ENCODE peak calls at places on chromosome 6, in six cellular contexts. J is heart left ventricle; U is CD8-positive, alpha-beta T cell; S is lung; T is PC-3; Q is stomach. I is an unnamed sample.

GRCh38 chr6:55276745-55277627 is 50.3 kb upstream of the GFRAL start:
- DNase-seq in Q (no peak), J (peak; percentile 25), T (peak; percentile 73), U (no peak), S (no peak), I (peak; percentile 25)

GRCh38 chr6:160327981-160328380 is 20.2 kb upstream of the SLC22A3 start:
- DNase-seq in Q (no peak), T (no peak), U (no peak), J (no peak), S (no peak), I (no peak)

GRCh38 chr6:4472222-4472621 is 304.0 kb upstream of the CDYL start:
- DNase-seq in J (no peak), U (no peak), Q (no peak), T (no peak), S (no peak), I (no peak)

GRCh38 chr6:40735126-40735920 is 148.2 kb upstream of the LRFN2 start:
- DNase-seq in J (no peak), T (no peak), Q (no peak), U (no peak), S (no peak), I (no peak)

GRCh38 chr6:38259736-38260135 is 380.0 kb downstream of the BTBD9 start:
- DNase-seq in U (no peak), S (no peak), J (no peak), T (peak; percentile 87), Q (no peak), I (no peak)

GRCh38 chr6:53124131-53124800 is 24.4 kb downstream of the GCM1 start:
- DNase-seq in S (no peak), Q (no peak), U (no peak), J (no peak), T (no peak), I (no peak)

GRCh38 chr6:132687306-132687705 is 26.5 kb downstream of the VNN1 start:
- DNase-seq in T (peak; percentile 80), S (no peak), J (no peak), U (no peak), Q (no peak), I (no peak)

GRCh38 chr6:71367763-71368162 is 79.2 kb downstream of the OGFRL1 start:
- DNase-seq in U (no peak), Q (no peak), J (no peak), S (no peak), T (no peak), I (no peak)

GRCh38 chr6:25279748-25280616 is 808 bp downstream of the CARMIL1 start:
- DNase-seq in Q (peak; percentile 38), U (peak; percentile 3), S (no peak), J (peak; percentile 24), T (peak; percentile 19), I (peak; percentile 31)

GRCh38 chr6:115932481-115932880 is 128.2 kb downstream of the FRK start:
- DNase-seq in S (no peak), Q (no peak), J (no peak), T (no peak), U (no peak), I (no peak)

GRCh38 chr6:110456694-110457093 is 19.7 kb downstream of the SLC22A16 start:
- DNase-seq in U (no peak), Q (no peak), T (no peak), J (no peak), S (no peak), I (no peak)

GRCh38 chr6:63560806-63561672 is 11.2 kb upstream of the LOC128125822 start:
- DNase-seq in S (no peak), J (no peak), Q (no peak), T (peak; percentile 67), U (no peak), I (no peak)

GRCh38 chr6:37083243-37084138 is 78.0 kb downstream of the FGD2 start:
- DNase-seq in Q (peak; percentile 58), U (no peak), J (peak; percentile 67), S (peak; percentile 82), T (no peak), I (peak; percentile 70)

GRCh38 chr6:109447878-109448555 is 7.5 kb downstream of the SMPD2 start:
- DNase-seq in J (no peak), T (no peak), U (no peak), Q (peak; percentile 24), S (peak; percentile 28), I (no peak)

GRCh38 chr6:134464690-134465411 is 146.9 kb upstream of the SGK1 start:
- DNase-seq in U (no peak), Q (no peak), T (no peak), S (no peak), J (no peak), I (no peak)

GRCh38 chr6:46357591-46357990 is 133.7 kb downstream of the RCAN2 start:
- DNase-seq in Q (no peak), J (no peak), U (no peak), T (no peak), S (no peak), I (no peak)

GRCh38 chr6:19312291-19312978 is 524.7 kb upstream of the ID4 start:
- DNase-seq in U (no peak), S (no peak), Q (no peak), T (no peak), J (no peak), I (no peak)

GRCh38 chr6:118787746-118788419 is 106.1 kb upstream of the ASF1A start:
- DNase-seq in T (no peak), J (peak; percentile 22), S (no peak), Q (no peak), U (no peak), I (peak; percentile 11)

GRCh38 chr6:32666420-32667300 is at the start of gene HLA-DQB1:
- DNase-seq in S (no peak), Q (no peak), T (peak; percentile 59), J (peak; percentile 57), U (peak; percentile 26), I (peak; percentile 64)

GRCh38 chr6:52992980-52993379 is 2.1 kb downstream of the GSTA4 start:
- DNase-seq in T (peak; percentile 28), U (no peak), Q (no peak), J (no peak), S (no peak), I (no peak)

GRCh38 chr6:169843991-169844390 is 92.6 kb downstream of the ERMARD start:
- DNase-seq in U (no peak), S (no peak), J (no peak), T (no peak), Q (peak; percentile 17), I (no peak)

GRCh38 chr6:125041740-125042459 is 79.7 kb downstream of the RNF217 start:
- DNase-seq in Q (no peak), U (no peak), T (peak; percentile 69), J (no peak), S (no peak), I (no peak)
- H3K27ac ChIP-seq in Q (no peak overlapping the region), U (no peak overlapping the region), T (no peak overlapping the region), J (peak overlapping the region; percentile 45), S (no peak overlapping the region), I (no peak overlapping the region)

GRCh38 chr6:167013067-167013466 is 13.9 kb downstream of the CEP43 start:
- DNase-seq in Q (no peak), T (no peak), U (no peak), J (no peak), S (no peak), I (no peak)
- H3K36me3 ChIP-seq in Q (peaks cover 65% of the 10 kb centered on the region), T (peaks cover 10% of the 10 kb centered on the region), U (peaks cover 9% of the 10 kb centered on the region), J (peaks cover 66% of the 10 kb centered on the region), S (peaks cover 13% of the 10 kb centered on the region), I (no peaks in the 10 kb centered on the region)

DNA sequence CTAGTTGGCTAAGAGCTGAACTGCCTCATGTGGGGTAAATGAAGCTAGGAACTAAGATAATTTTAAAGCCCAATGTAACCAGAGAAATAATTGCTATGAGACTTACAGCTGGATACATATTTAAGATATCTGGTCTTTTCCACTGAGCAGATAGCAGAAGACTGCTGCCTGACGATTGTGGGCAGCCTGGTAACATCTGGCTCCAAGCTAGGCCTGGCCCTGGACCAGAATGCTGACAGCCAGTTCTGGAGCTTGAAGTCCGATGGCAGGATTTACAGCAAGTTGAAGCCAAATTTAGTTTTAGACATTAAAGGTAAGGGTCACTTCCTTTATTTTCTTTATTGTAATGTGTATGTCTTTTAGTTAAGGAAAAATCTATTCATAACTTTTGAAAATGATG is 65.7 kb downstream of the RTN4IP1 start:
- DNase-seq in J (no peak), Q (no peak), T (no peak), S (no peak), U (no peak), I (no peak)
- H3K27ac ChIP-seq in J (no peak overlapping the region), Q (no peak overlapping the region), T (no peak overlapping the region), S (no peak overlapping the region), U (no peak overlapping the region), I (no peak overlapping the region)

GRCh38 chr6:155287762-155288161 is 23.9 kb downstream of the CLDN20 start:
- DNase-seq in U (no peak), T (no peak), J (no peak), S (no peak), Q (no peak), I (no peak)
- H3K36me3 ChIP-seq in U (peaks cover 20% of the 10 kb centered on the region), T (peaks cover 17% of the 10 kb centered on the region), J (peaks cover 47% of the 10 kb centered on the region), S (peaks cover 11% of the 10 kb centered on the region), Q (peaks cover 63% of the 10 kb centered on the region), I (no peaks in the 10 kb centered on the region)

DNA sequence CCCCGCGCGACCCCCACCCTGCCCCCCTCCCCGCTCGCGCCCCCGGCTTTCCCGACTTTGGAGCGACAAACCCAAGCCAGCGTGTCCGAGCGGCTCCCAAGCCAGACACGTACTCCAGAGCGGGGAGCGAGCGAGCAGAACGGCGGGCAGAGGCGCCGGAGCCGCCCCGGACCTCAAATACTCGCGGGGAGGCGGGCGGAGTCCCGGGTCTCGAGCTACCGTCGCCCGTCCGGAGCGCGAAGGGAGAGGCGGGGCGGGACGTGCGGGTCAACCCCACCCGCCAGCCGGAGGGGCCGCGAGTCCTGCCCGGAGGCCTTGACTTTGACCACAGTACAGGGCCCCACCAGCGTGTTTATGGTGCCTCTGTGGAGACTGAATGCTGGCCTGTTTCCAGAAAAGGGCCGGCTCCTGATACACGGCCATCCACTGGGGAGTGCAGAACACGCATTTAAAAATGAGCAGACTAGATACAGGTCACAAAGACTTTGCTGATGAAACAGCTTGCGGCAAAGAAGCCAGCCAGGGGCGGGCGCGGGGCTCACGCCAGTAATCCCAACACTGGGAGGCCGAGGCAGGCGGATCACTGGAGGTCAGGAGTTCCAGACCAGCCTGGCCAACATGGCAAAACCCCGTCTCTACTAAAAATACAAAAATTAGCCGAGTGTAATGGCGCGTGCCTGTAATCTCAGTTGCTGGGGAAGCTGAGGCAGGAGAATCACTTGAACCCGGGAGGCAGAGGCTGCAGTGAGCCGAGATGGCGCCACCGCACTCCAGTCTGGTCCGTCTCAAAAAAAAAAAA is at the start of gene SERPINB6:
- DNase-seq in S (peak; percentile 77), T (peak; percentile 56), J (peak; percentile 87), U (peak; percentile 28), Q (peak; percentile 80), I (peak; percentile 81)
- H3K27ac ChIP-seq in S (peak within 1 kb of the TSS; percentile 98), T (peak within 1 kb of the TSS; percentile 80), J (peak within 1 kb of the TSS; percentile 100), U (peak within 1 kb of the TSS; percentile 64), Q (peak within 1 kb of the TSS; percentile 97), I (peak within 1 kb of the TSS; percentile 99)

GRCh38 chr6:108247965-108248536 is 12.8 kb downstream of the SNX3 start:
- DNase-seq in U (no peak), J (no peak), Q (no peak), S (no peak), T (no peak), I (no peak)
- H3K36me3 ChIP-seq in U (no peaks in the 10 kb centered on the region), J (peaks cover 7% of the 10 kb centered on the region), Q (peaks cover 12% of the 10 kb centered on the region), S (no peaks in the 10 kb centered on the region), T (peaks cover 4% of the 10 kb centered on the region), I (no peaks in the 10 kb centered on the region)

I was measured in body of pancreas.